ENCODE peak calls at places on chromosomes 11 and 22, in six cellular contexts. C is GM12878; V is choroid plexus epithelial cell; W is stimulated activated CD4-positive, alpha-beta T cell treated with anti-CD3 and anti-CD28 coated beads, Interleukin-4, amount 100 ng/mL, for 48 hours; Z is amygdala; F is COR-L47. O is an unnamed sample.
A peak's percentile ranks its signal among the peaks of the same experiment; 100 is the strongest.

GRCh38 chr11:121464352-121464946 is 11.7 kb upstream of the SORL1-AS1 start:
- DNase-seq in C (no peak), V (peak; percentile 93), W (peak; percentile 80), Z (no peak), F (no peak), O (no peak)

GRCh38 chr11:112318661-112319060 is 58.0 kb upstream of the PLET1 start:
- DNase-seq in C (no peak), V (no peak), W (no peak), Z (no peak), F (no peak), O (no peak)

GRCh38 chr11:2178906-2179494 is 7.4 kb upstream of the TH start:
- DNase-seq in C (no peak), V (peak; percentile 43), W (no peak), Z (no peak), F (peak; percentile 35), O (no peak)

GRCh38 chr11:8926236-8926635 is 6.5 kb downstream of the C11orf16 start:
- DNase-seq in C (no peak), V (no peak), W (no peak), Z (no peak), F (no peak), O (no peak)

GRCh38 chr11:118924591-118925585 is 838 bp downstream of the BCL9L start:
- DNase-seq in C (no peak), V (peak; percentile 53), W (no peak), Z (no peak), F (peak; percentile 29), O (no peak)

GRCh38 chr22:40289991-40290459 is 56.3 kb upstream of the ADSL start:
- DNase-seq in C (peak; percentile 26), V (peak; percentile 17), W (peak; percentile 59), Z (no peak), F (no peak), O (no peak)

GRCh38 chr11:34783816-34784317 is 132.3 kb downstream of the APIP start:
- DNase-seq in C (no peak), V (no peak), W (no peak), Z (no peak), F (no peak), O (no peak)

GRCh38 chr22:48476599-48476998 is 1351.1 kb downstream of the BRD1 start:
- DNase-seq in C (no peak), V (no peak), W (no peak), Z (no peak), F (no peak), O (no peak)

GRCh38 chr11:2673250-2673610 is 26.6 kb downstream of the KCNQ1OT1 start:
- DNase-seq in C (no peak), V (no peak), W (no peak), Z (no peak), F (no peak), O (no peak)

GRCh38 chr22:42994917-42995562 is 19.9 kb downstream of the PACSIN2 start:
- DNase-seq in C (peak; percentile 46), V (peak; percentile 93), W (no peak), Z (no peak), F (no peak), O (peak; percentile 49)

GRCh38 chr22:26514419-26515161 is 2.3 kb upstream of the TFIP11 start:
- DNase-seq in C (no peak), V (no peak), W (no peak), Z (no peak), F (no peak), O (no peak)

GRCh38 chr22:39560127-39560526 is 10.4 kb upstream of the CACNA1I start:
- DNase-seq in C (no peak), V (no peak), W (no peak), Z (no peak), F (no peak), O (no peak)

GRCh38 chr11:99199336-99199735 is 178.6 kb downstream of the CNTN5 start:
- DNase-seq in C (no peak), V (peak; percentile 73), W (no peak), Z (no peak), F (no peak), O (peak; percentile 8)

GRCh38 chr11:96817488-96817887 is 427.7 kb downstream of the JRKL start:
- DNase-seq in C (no peak), V (no peak), W (no peak), Z (no peak), F (no peak), O (peak; percentile 6)

GRCh38 chr11:107139396-107139795 is 121.1 kb upstream of the GUCY1A2 start:
- DNase-seq in C (no peak), V (no peak), W (no peak), Z (no peak), F (no peak), O (no peak)

O was measured in NCI-H460.